ENCODE peak calls at places on chromosomes 1 and 21, in six cellular contexts. E is H1, F is HepG2, O is HCT116, H is sigmoid colon, B is SK-N-MC. W is an unnamed sample.

GRCh38 chr1:35717911-35718476 is 690 bp downstream of the C1orf216 start:
- DNase-seq in F (no peak), H (peak), O (peak), B (no peak), E (no peak), W (no peak)

GRCh38 chr1:109765896-109766615 is 2.3 kb upstream of the EPS8L3 start:
- DNase-seq in H (no peak), B (no peak), O (no peak), E (no peak), F (no peak), W (no peak)

GRCh38 chr1:227940791-227941241 is 6.9 kb downstream of the WNT9A start:
- DNase-seq in F (no peak), H (peak), B (no peak), O (no peak), E (no peak), W (no peak)

GRCh38 chr1:186620951-186621350 is 59.3 kb downstream of the PTGS2 start:
- DNase-seq in B (no peak), H (no peak), F (no peak), E (no peak), O (no peak), W (no peak)

GRCh38 chr21:36788116-36788515 is 89.2 kb downstream of the SIM2 start:
- DNase-seq in E (no peak), B (no peak), O (peak), H (no peak), F (no peak), W (peak)

GRCh38 chr1:3319874-3320245 is 134.6 kb upstream of the ARHGEF16 start:
- DNase-seq in B (peak), O (peak), E (peak), H (no peak), F (peak), W (peak)

GRCh38 chr1:153771841-153772593 is 3.2 kb upstream of the SLC27A3 start:
- DNase-seq in H (no peak), B (no peak), F (no peak), O (no peak), E (peak), W (no peak)

GRCh38 chr1:86913399-86913895 is 479 bp downstream of the SELENOF start:
- DNase-seq in F (peak), O (no peak), H (no peak), B (peak), E (no peak), W (no peak)

GRCh38 chr1:107277022-107277421 is 136.2 kb downstream of the NTNG1 start:
- DNase-seq in F (peak), E (peak), B (peak), O (no peak), H (peak), W (peak)

GRCh38 chr21:31750843-31751242 is 18.9 kb upstream of the SCAF4 start:
- DNase-seq in B (no peak), E (no peak), F (no peak), O (peak), H (no peak), W (no peak)

GRCh38 chr1:9399510-9400424 is 107.1 kb downstream of the SPSB1 start:
- DNase-seq in B (no peak), F (peak), E (no peak), H (peak), O (no peak), W (no peak)

GRCh38 chr1:26597629-26598039 is 68.1 kb downstream of the RPS6KA1 start:
- DNase-seq in E (no peak), B (peak), O (peak), H (no peak), F (peak), W (peak)

GRCh38 chr1:234775477-234776246 is 165.7 kb upstream of the IRF2BP2 start:
- DNase-seq in F (no peak), H (peak), B (no peak), E (no peak), O (no peak), W (no peak)

GRCh38 chr1:226201029-226201593 is 14.6 kb upstream of the ACBD3 start:
- DNase-seq in H (no peak), B (no peak), O (peak), F (no peak), E (no peak), W (no peak)

GRCh38 chr1:220339581-220339980 is 67.3 kb upstream of the RAB3GAP2 start:
- DNase-seq in F (no peak), B (no peak), E (no peak), H (no peak), O (no peak), W (no peak)

GRCh38 chr1:150235436-150235851 is 468 bp downstream of the ANP32E start:
- DNase-seq in E (no peak), B (no peak), H (no peak), F (no peak), O (no peak), W (no peak)

GRCh38 chr1:36471830-36472641 is 7.9 kb upstream of the MRPS15 start:
- DNase-seq in E (no peak), F (no peak), H (no peak), B (no peak), O (no peak), W (no peak)

GRCh38 chr1:34412597-34413392 is 236.1 kb downstream of the C1orf94 start:
- DNase-seq in O (no peak), E (no peak), B (no peak), F (no peak), H (no peak), W (no peak)

GRCh38 chr21:45996311-45997204 is 15.0 kb downstream of the COL6A1 start:
- DNase-seq in F (no peak), O (no peak), B (no peak), E (no peak), H (peak), W (no peak)

GRCh38 chr1:152786077-152786476 is at the start of gene LCE1E:
- DNase-seq in B (no peak), F (no peak), O (no peak), H (no peak), E (no peak), W (no peak)

GRCh38 chr1:231079166-231079565 is 39.1 kb upstream of the FAM89A start:
- DNase-seq in F (no peak), O (no peak), E (no peak), H (no peak), B (no peak), W (no peak)

GRCh38 chr1:212566522-212567479 is 41.8 kb upstream of the ATF3 start:
- DNase-seq in O (peak), B (peak), F (peak), H (peak), E (no peak), W (peak)

GRCh38 chr21:44752701-44753235 is 41.4 kb upstream of the TSPEAR start:
- DNase-seq in O (peak), F (no peak), B (no peak), H (no peak), E (no peak), W (peak)

GRCh38 chr1:157170677-157171515 is 32.7 kb upstream of the ETV3 start:
- DNase-seq in H (no peak), B (no peak), F (peak), E (no peak), O (peak), W (no peak)

GRCh38 chr21:45011426-45011825 is 63.0 kb upstream of the ADARB1 start:
- DNase-seq in F (no peak), O (no peak), B (no peak), H (peak), E (no peak), W (no peak)

GRCh38 chr1:19010995-19011696 is 54.7 kb upstream of the IFFO2 start:
- DNase-seq in H (peak), E (peak), O (peak), B (peak), F (peak), W (peak)

GRCh38 chr1:109499661-109500536 is 6.0 kb downstream of the CYB561D1 start:
- DNase-seq in B (no peak), F (peak), E (no peak), H (no peak), O (no peak), W (no peak)

GRCh38 chr1:91564888-91565700 is 64.4 kb downstream of the CDC7 start:
- DNase-seq in E (no peak), B (no peak), H (no peak), F (no peak), O (no peak), W (no peak)

GRCh38 chr1:30874176-30874575 is 34.4 kb downstream of the SDC3 start:
- DNase-seq in F (no peak), B (no peak), E (no peak), O (no peak), H (no peak), W (no peak)

GRCh38 chr1:59229138-59229537 is 67.8 kb upstream of the FGGY start:
- DNase-seq in O (no peak), B (no peak), E (no peak), F (no peak), H (no peak), W (no peak)

GRCh38 chr1:175823401-175823800 is 80.0 kb upstream of the TNR start:
- DNase-seq in H (no peak), O (no peak), E (no peak), F (no peak), B (no peak), W (no peak)

GRCh38 chr1:169487561-169487960 is 1.8 kb upstream of the SLC19A2 start:
- DNase-seq in F (no peak), E (no peak), O (no peak), B (no peak), H (no peak), W (no peak)

GRCh38 chr21:15063081-15063820 is 1.5 kb downstream of the NRIP1 start:
- DNase-seq in O (no peak), F (peak), H (no peak), E (no peak), B (no peak), W (no peak)

GRCh38 chr1:66533804-66534745 is at the start of gene SGIP1:
- DNase-seq in O (no peak), E (no peak), B (no peak), F (no peak), H (peak), W (no peak)

GRCh38 chr1:8202182-8202905 is 115.6 kb upstream of the SLC45A1 start:
- DNase-seq in F (peak), E (no peak), B (no peak), H (peak), O (peak), W (peak)

GRCh38 chr21:42188663-42189062 is 30.3 kb upstream of the ABCG1 start:
- DNase-seq in H (no peak), B (no peak), E (no peak), F (no peak), O (no peak), W (no peak)

GRCh38 chr1:24558902-24559791 is 3.3 kb downstream of the NCMAP start:
- DNase-seq in O (peak), B (no peak), H (no peak), E (no peak), F (peak), W (peak)

GRCh38 chr1:231626535-231626950 is at the start of gene DISC1:
- DNase-seq in F (peak), E (peak), O (peak), B (no peak), H (peak), W (peak)

GRCh38 chr1:1360511-1361169 is 2.3 kb upstream of the MXRA8 start:
- DNase-seq in F (peak), O (peak), B (no peak), E (no peak), H (peak), W (no peak)
- TF ChIP-seq POLR2AphosphoS5 in F (no peak), O (peak), B (no peak), E (no peak), H (peak), W (no peak)

GRCh38 chr1:183070234-183070922 is 47.2 kb downstream of the LAMC1 start:
- DNase-seq in B (no peak), E (no peak), F (no peak), O (no peak), H (no peak), W (no peak)
- TF ChIP-seq POLR2AphosphoS5 in B (no peak), E (no peak), F (no peak), O (no peak), H (no peak), W (no peak)

GRCh38 chr1:203607169-203607873 is 19.3 kb upstream of the ATP2B4 start:
- DNase-seq in F (no peak), O (no peak), B (no peak), E (no peak), H (no peak), W (no peak)
- TF ChIP-seq POLR2AphosphoS5 in F (no peak), O (no peak), B (no peak), E (no peak), H (no peak), W (no peak)

GRCh38 chr1:205950280-205950679 is 7.0 kb upstream of the SLC26A9 start:
- DNase-seq in B (no peak), F (no peak), O (no peak), H (peak), E (no peak), W (peak)

GRCh38 chr1:205951746-205952145 is 8.5 kb upstream of the SLC26A9 start:
- DNase-seq in E (no peak), H (no peak), O (no peak), B (no peak), F (no peak), W (no peak)

GRCh38 chr1:205955499-205955898 is 12.2 kb upstream of the SLC26A9 start:
- DNase-seq in B (no peak), H (no peak), E (no peak), O (no peak), F (no peak), W (no peak)

GRCh38 chr1:205950826-205951549 is 7.7 kb upstream of the SLC26A9 start:
- DNase-seq in E (no peak), F (no peak), B (no peak), O (no peak), H (no peak), W (no peak)

DNA sequence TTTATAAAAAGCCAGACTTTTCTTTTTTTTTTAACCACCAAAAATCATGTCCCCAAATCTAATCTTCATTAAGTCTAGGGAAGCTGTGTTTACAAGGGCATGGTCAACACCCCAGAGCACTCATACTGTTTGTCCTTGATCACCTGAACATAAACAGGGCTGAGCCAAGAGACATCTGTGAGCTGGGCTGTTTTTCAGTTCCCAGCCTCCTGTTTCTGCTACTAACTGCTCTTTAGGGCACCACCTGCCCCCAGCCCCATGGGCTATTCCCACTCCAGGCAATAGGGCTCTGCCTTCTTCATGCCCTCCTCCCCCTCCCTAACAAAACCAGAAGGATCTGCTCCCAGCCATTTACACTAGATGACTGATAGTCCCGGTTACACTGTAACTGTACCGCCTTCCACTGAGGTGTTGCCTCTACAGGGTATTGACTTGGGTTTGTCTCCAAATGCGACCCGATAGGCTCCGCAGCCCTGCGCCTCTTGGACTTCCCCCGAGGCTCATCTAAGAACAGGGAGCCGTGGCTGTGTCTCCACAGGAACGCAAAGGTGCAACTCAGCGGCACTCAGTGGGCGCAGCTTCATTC is 11.7 kb upstream of the SLC26A9 start:
- DNase-seq in F (no peak), H (no peak), E (no peak), B (no peak), O (no peak), W (no peak)
- TF ChIP-seq POLR2AphosphoS5 in F (no peak), H (no peak), E (no peak), B (no peak), O (no peak), W (no peak)

GRCh38 chr1:51313961-51314777 is 16.2 kb downstream of the TTC39A start:
- DNase-seq in O (no peak), H (no peak), E (no peak), B (peak), F (no peak), W (peak)
- TF ChIP-seq POLR2AphosphoS5 in O (no peak), H (no peak), E (no peak), B (no peak), F (no peak), W (peak)

GRCh38 chr1:160096491-160097116 is 1.8 kb downstream of the IGSF8 start:
- DNase-seq in O (no peak), F (no peak), H (peak), E (no peak), B (no peak), W (no peak)

GRCh38 chr1:160098852-160099647 is 631 bp upstream of the IGSF8 start:
- DNase-seq in H (peak), B (peak), F (peak), E (peak), O (peak), W (peak)

GRCh38 chr1:160099716-160100375 is 1.4 kb upstream of the IGSF8 start:
- DNase-seq in H (no peak), O (no peak), F (no peak), E (no peak), B (no peak), W (no peak)

GRCh38 chr1:160097196-160097910 is 1.1 kb downstream of the IGSF8 start:
- DNase-seq in O (no peak), F (no peak), E (no peak), B (no peak), H (no peak), W (no peak)

GRCh38 chr1:160097911-160098851 is at the start of gene IGSF8:
- DNase-seq in O (peak), F (peak), B (peak), E (no peak), H (peak), W (peak)
- TF ChIP-seq POLR2AphosphoS5 in O (peak), F (no peak), B (no peak), E (peak), H (peak), W (peak)

GRCh38 chr1:192529031-192529755 is 46.4 kb upstream of the RGS1 start:
- DNase-seq in F (no peak), B (no peak), E (no peak), H (no peak), O (no peak), W (no peak)
- TF ChIP-seq POLR2AphosphoS5 in F (no peak), B (no peak), E (no peak), H (no peak), O (no peak), W (no peak)

DNA sequence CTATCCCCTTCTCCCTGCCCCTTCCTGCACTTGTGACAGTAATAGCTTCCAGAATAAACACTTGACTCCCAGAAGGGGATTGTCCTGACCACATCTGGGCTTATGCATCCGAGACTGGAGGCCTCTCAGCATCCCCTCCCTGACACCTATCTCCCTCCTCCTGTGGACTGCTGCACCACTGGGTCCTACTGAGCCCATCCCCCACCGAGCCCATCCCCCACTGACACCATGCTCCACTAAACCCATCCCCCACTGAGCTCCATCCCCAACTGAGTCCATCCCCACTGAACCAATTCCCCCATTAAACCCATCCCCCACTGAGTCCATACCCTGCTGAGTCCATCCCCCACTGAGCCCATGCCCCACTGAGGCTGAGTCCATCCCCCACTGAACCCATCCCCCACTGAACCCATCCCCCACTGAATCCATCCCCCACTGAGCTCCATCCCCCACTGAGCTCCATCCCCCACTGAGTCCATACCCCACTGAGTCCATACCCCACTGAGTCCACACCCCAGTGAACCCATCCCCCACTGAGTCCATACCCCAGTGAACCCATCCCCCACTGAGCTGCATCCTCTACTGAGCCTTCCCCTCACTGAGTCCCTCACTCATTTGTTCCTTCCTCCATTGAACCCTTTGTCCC is 5.6 kb downstream of the PDZK1IP1 start:
- DNase-seq in F (no peak), B (no peak), E (no peak), H (no peak), O (no peak), W (no peak)
- TF ChIP-seq POLR2AphosphoS5 in F (no peak), B (no peak), E (no peak), H (no peak), O (no peak), W (no peak)

GRCh38 chr1:204883405-204883804 is 12.7 kb downstream of the NFASC start:
- DNase-seq in F (no peak), H (no peak), B (no peak), E (no peak), O (no peak), W (no peak)
- TF ChIP-seq POLR2AphosphoS5 in F (no peak), H (no peak), B (no peak), E (no peak), O (no peak), W (no peak)

GRCh38 chr1:198927129-198927528 is 288.3 kb downstream of the PTPRC start:
- DNase-seq in O (no peak), F (no peak), H (no peak), B (no peak), E (no peak), W (no peak)
- TF ChIP-seq POLR2AphosphoS5 in O (no peak), F (no peak), H (no peak), B (no peak), E (no peak), W (no peak)